ENCODE peak calls at places on chromosomes 2 and 18, in six cellular contexts. P is epithelial cell of esophagus; Q is brain microvascular endothelial cell; D is AG09309; O is CD4-positive, alpha-beta T cell; W is neural progenitor cell. U is an unnamed sample.

GRCh38 chr2:15731889-15732271 is 140.2 kb downstream of the DDX1 start:
- DNase-seq in P (no peak), Q (no peak), D (no peak), O (no peak), W (no peak), U (no peak)

GRCh38 chr2:239521518-239521815 is 120.6 kb upstream of the HDAC4 start:
- DNase-seq in P (no peak), Q (no peak), D (no peak), O (no peak), W (no peak), U (no peak)

GRCh38 chr18:55275042-55275897 is 312.7 kb downstream of the TCF4 start:
- DNase-seq in P (peak), Q (peak), D (peak), O (no peak), W (no peak), U (no peak)

GRCh38 chr2:143466391-143466790 is 337.2 kb downstream of the ARHGAP15 start:
- DNase-seq in P (no peak), Q (no peak), D (no peak), O (no peak), W (no peak), U (no peak)

GRCh38 chr2:20614201-20615045 is 36.5 kb downstream of the HS1BP3 start:
- DNase-seq in P (no peak), Q (no peak), D (no peak), O (no peak), W (peak), U (no peak)

GRCh38 chr18:11741505-11742145 is 52.6 kb downstream of the GNAL start:
- DNase-seq in P (peak), Q (no peak), D (no peak), O (no peak), W (peak), U (no peak)

GRCh38 chr2:166417669-166418068 is 41.9 kb upstream of the SCN9A start:
- DNase-seq in P (peak), Q (peak), D (no peak), O (no peak), W (peak), U (no peak)

GRCh38 chr2:150609831-150610582 is 122.5 kb upstream of the RND3 start:
- DNase-seq in P (no peak), Q (no peak), D (peak), O (no peak), W (no peak), U (no peak)

GRCh38 chr18:5628512-5629255 is 84.9 kb upstream of the EPB41L3 start:
- DNase-seq in P (peak), Q (no peak), D (no peak), O (no peak), W (peak), U (peak)

GRCh38 chr2:156653670-156654069 is 217.5 kb downstream of the GPD2 start:
- DNase-seq in P (peak), Q (no peak), D (no peak), O (no peak), W (no peak), U (no peak)

GRCh38 chr2:94870392-94871225 is 621 bp upstream of the TEKT4 start:
- DNase-seq in P (no peak), Q (no peak), D (no peak), O (no peak), W (no peak), U (no peak)

GRCh38 chr2:15842771-15843666 is 97.3 kb upstream of the MYCN start:
- DNase-seq in P (no peak), Q (no peak), D (no peak), O (no peak), W (no peak), U (no peak)

GRCh38 chr2:25215948-25216679 is 47.7 kb upstream of the POMC start:
- DNase-seq in P (peak), Q (no peak), D (no peak), O (peak), W (peak), U (peak)

GRCh38 chr18:26051845-26052244 is 38.6 kb downstream of the SS18 start:
- DNase-seq in P (no peak), Q (no peak), D (no peak), O (no peak), W (no peak), U (no peak)

GRCh38 chr2:62305421-62306176 is 109.7 kb downstream of the B3GNT2 start:
- DNase-seq in P (no peak), Q (no peak), D (no peak), O (no peak), W (no peak), U (no peak)

GRCh38 chr18:56285387-56286055 is 352.9 kb downstream of the TXNL1 start:
- DNase-seq in P (peak), Q (no peak), D (peak), O (no peak), W (no peak), U (no peak)

GRCh38 chr2:42074661-42075060 is 26.8 kb downstream of the PKDCC start:
- DNase-seq in P (no peak), Q (no peak), D (no peak), O (no peak), W (no peak), U (no peak)

GRCh38 chr2:133579295-133579694 is 11.0 kb upstream of the NCKAP5 start:
- DNase-seq in P (peak), Q (peak), D (no peak), O (no peak), W (no peak), U (no peak)

GRCh38 chr2:241417626-241418025 is 61.5 kb downstream of the FARP2 start:
- DNase-seq in P (no peak), Q (no peak), D (no peak), O (no peak), W (no peak), U (no peak)

GRCh38 chr2:9778012-9778411 is 65.3 kb upstream of the TAF1B start:
- DNase-seq in P (peak), Q (no peak), D (no peak), O (no peak), W (no peak), U (no peak)

GRCh38 chr2:46983065-46983801 is 67.6 kb upstream of the MCFD2 start:
- DNase-seq in P (peak), Q (peak), D (no peak), O (no peak), W (no peak), U (no peak)

GRCh38 chr18:35740616-35741015 is 159.1 kb downstream of the GALNT1 start:
- DNase-seq in P (no peak), Q (no peak), D (no peak), O (no peak), W (no peak), U (no peak)

GRCh38 chr2:44836174-44836573 is 105.3 kb upstream of the SIX3 start:
- DNase-seq in P (no peak), Q (no peak), D (no peak), O (no peak), W (no peak), U (no peak)

GRCh38 chr18:76678248-76678647 is 144.1 kb upstream of the ZNF236 start:
- DNase-seq in P (no peak), Q (no peak), D (no peak), O (no peak), W (no peak), U (no peak)

GRCh38 chr2:24915796-24916195 is 4.2 kb downstream of the ADCY3 start:
- DNase-seq in P (no peak), Q (no peak), D (no peak), O (no peak), W (no peak), U (no peak)

GRCh38 chr2:163752252-163752651 is 16.4 kb upstream of the FIGN start:
- DNase-seq in P (peak), Q (no peak), D (no peak), O (no peak), W (no peak), U (no peak)

GRCh38 chr18:73840319-73841065 is 307.1 kb downstream of the FBXO15 start:
- DNase-seq in P (no peak), Q (no peak), D (no peak), O (no peak), W (peak), U (no peak)

GRCh38 chr2:54176577-54176976 is 61.2 kb downstream of the ACYP2 start:
- DNase-seq in P (peak), Q (peak), D (peak), O (no peak), W (no peak), U (no peak)
- TF ChIP-seq CTCF in P (no peak), Q (peak), D (peak), O (no peak), W (peak), U (no peak)

DNA sequence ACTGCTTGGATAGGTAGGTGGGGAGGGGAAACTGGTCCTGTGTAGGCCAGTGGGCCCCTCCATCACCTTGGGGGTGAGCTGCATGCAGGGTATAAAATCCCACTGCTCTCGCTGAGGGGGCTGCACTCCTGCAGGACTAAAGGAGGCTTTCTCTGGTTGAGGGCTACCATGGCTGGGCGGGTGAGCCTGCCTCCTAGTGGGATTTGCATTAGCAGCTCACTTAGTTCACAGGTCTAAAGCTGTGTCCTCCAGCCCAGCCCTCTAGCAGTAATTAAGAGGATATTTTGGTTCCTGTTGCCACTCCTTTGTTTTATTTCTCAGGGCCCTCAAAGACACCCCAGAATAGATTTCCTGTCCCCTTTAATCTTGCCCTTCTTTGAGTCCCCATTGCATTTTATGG is 24.6 kb downstream of the TMEM127 start:
- DNase-seq in P (no peak), Q (no peak), D (no peak), O (no peak), W (peak), U (no peak)
- TF ChIP-seq CTCF in P (no peak), Q (no peak), D (no peak), O (no peak), W (peak), U (no peak)

DNA sequence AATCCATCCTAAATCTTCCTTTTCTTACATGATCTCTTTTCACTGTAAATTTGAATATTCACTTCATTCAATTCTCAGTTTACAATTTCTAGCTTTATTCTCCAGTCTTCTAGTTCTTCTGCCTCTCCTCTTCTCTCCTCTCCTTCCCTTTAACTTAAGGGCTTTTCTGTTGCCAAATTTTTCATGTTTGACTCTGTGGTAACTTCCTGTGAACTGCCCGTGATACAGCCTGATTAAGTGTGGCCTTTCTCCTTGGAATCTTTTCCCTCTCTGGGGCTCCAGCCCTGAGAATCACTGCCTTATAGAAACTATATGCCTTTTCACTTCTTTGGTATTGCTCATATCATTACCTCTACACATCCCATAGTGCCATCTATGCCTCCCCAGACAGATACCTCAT is 1923.8 kb upstream of the CELF4 start:
- DNase-seq in P (no peak), Q (no peak), D (no peak), O (no peak), W (no peak), U (no peak)
- TF ChIP-seq CTCF in P (no peak), Q (no peak), D (no peak), O (no peak), W (no peak), U (no peak)

GRCh38 chr18:48405971-48406370 is 3.2 kb downstream of the ZBTB7C start:
- DNase-seq in P (no peak), Q (no peak), D (no peak), O (no peak), W (no peak), U (no peak)
- TF ChIP-seq CTCF in P (no peak), Q (no peak), D (no peak), O (no peak), W (no peak), U (no peak)

GRCh38 chr2:186991766-186992417 is 142.9 kb upstream of the ZSWIM2 start:
- DNase-seq in P (no peak), Q (no peak), D (no peak), O (no peak), W (no peak), U (no peak)
- TF ChIP-seq CTCF in P (no peak), Q (no peak), D (no peak), O (no peak), W (peak), U (no peak)

GRCh38 chr2:171965661-171966060 is 34.1 kb upstream of the METAP1D start:
- DNase-seq in P (no peak), Q (no peak), D (no peak), O (no peak), W (no peak), U (no peak)
- TF ChIP-seq CTCF in P (no peak), Q (no peak), D (no peak), O (no peak), W (no peak), U (no peak)

DNA sequence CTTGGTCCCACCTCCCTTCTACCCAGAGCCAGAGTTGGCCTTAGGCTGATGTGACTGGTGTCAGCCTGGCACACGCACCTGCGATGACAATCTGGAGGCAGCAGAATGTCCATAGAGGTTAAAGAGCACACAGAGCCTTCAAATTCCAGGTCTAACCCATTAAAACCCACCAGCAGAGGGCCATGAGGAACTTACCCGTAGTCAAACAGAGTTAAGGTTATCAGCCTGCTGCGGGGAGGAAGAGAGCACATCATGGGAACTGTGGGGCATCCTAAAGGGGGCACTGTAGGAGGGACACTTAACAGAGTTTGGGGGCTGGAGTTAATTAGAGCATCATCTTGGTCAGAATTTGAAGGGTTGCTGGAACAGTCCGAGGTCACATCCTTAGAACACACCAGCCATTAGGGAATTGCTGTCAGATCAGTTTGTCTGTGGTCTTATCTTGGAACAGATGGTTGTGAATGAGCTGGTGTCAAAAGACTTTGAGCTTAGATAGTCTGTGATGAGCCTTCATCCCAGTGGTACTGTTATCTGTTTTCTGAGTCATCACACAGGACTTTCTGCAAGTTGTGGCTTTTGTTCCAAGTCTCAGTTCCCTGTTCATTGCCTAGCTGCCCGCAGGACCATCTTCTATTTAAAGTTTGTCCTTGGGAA is 248.6 kb downstream of the LOXHD1 start:
- DNase-seq in P (no peak), Q (peak), D (no peak), O (no peak), W (peak), U (no peak)
- TF ChIP-seq CTCF in P (no peak), Q (peak), D (no peak), O (no peak), W (peak), U (no peak)

GRCh38 chr18:47981320-47981719 is 50.9 kb upstream of the SMAD2 start:
- DNase-seq in P (no peak), Q (no peak), D (no peak), O (no peak), W (peak), U (no peak)
- TF ChIP-seq CTCF in P (no peak), Q (no peak), D (no peak), O (no peak), W (no peak), U (no peak)

U was measured in mesothelial cell of epicardium.